ENCODE peak calls at places on chromosome 1, in four cellular contexts. E is kidney, Z is caudate nucleus, N is DND-41. F is an unnamed sample.

GRCh38 chr1:9397984-9398526 is 105.4 kb downstream of the SPSB1 start:
- DNase-seq in Z (no peak), E (no peak), N (peak; percentile 88), F (no peak)

GRCh38 chr1:58779837-58780585 is 3.8 kb downstream of the JUN start:
- DNase-seq in Z (no peak), N (no peak), E (no peak), F (no peak)

GRCh38 chr1:47323475-47324105 is 9.6 kb upstream of the STIL start:
- DNase-seq in Z (no peak), E (no peak), N (no peak), F (no peak)

GRCh38 chr1:102941364-102941947 is 166.9 kb downstream of the COL11A1 start:
- DNase-seq in N (no peak), E (no peak), Z (no peak), F (no peak)

GRCh38 chr1:19208710-19209438 is 1.2 kb downstream of the UBR4 start:
- DNase-seq in N (no peak), E (no peak), Z (no peak), F (no peak)

GRCh38 chr1:178693368-178693767 is 31.7 kb upstream of the RALGPS2 start:
- DNase-seq in N (no peak), E (no peak), Z (no peak), F (no peak)

GRCh38 chr1:41481109-41481775 is 3.2 kb downstream of the EDN2 start:
- DNase-seq in N (no peak), Z (no peak), E (peak; percentile 72), F (no peak)

GRCh38 chr1:192952646-192953045 is 106.5 kb downstream of the UCHL5 start:
- DNase-seq in E (no peak), N (no peak), Z (no peak), F (no peak)

GRCh38 chr1:205442051-205442721 is 13.7 kb downstream of the BLACAT1 start:
- DNase-seq in E (peak; percentile 88), Z (no peak), N (no peak), F (no peak)

GRCh38 chr1:93607814-93608187 is 73.8 kb downstream of the BCAR3 start:
- DNase-seq in Z (no peak), N (no peak), E (no peak), F (no peak)

GRCh38 chr1:204377800-204378608 is 18.3 kb upstream of the PLEKHA6 start:
- DNase-seq in N (no peak), Z (no peak), E (peak; percentile 79), F (no peak)

GRCh38 chr1:235901461-235901860 is 34.8 kb upstream of the LYST start:
- DNase-seq in N (no peak), E (no peak), Z (no peak), F (no peak)

GRCh38 chr1:218983848-218984247 is 189.8 kb upstream of the LYPLAL1 start:
- DNase-seq in Z (no peak), N (peak; percentile 15), E (no peak), F (no peak)

GRCh38 chr1:4108341-4108740 is 208.3 kb upstream of the C1orf174 start:
- DNase-seq in E (no peak), Z (no peak), N (no peak), F (no peak)

GRCh38 chr1:91736146-91736998 is 149.6 kb downstream of the TGFBR3 start:
- DNase-seq in E (no peak), N (no peak), Z (no peak), F (no peak)
- H3K27ac ChIP-seq in E (peak overlapping the region; percentile 90), N (no peak overlapping the region), Z (no peak overlapping the region), F (no peak overlapping the region)

GRCh38 chr1:239255628-239256160 is 130.7 kb upstream of the CHRM3 start:
- DNase-seq in E (peak; percentile 68), N (no peak), Z (no peak), F (no peak)

GRCh38 chr1:239250353-239251035 is 135.9 kb upstream of the CHRM3 start:
- DNase-seq in E (no peak), N (no peak), Z (no peak), F (no peak)

GRCh38 chr1:239247299-239247698 is 139.1 kb upstream of the CHRM3 start:
- DNase-seq in N (no peak), Z (no peak), E (no peak), F (no peak)

GRCh38 chr1:239253032-239253431 is 133.3 kb upstream of the CHRM3 start:
- DNase-seq in Z (no peak), N (no peak), E (no peak), F (no peak)
- H3K27ac ChIP-seq in Z (no peak overlapping the region), N (no peak overlapping the region), E (no peak overlapping the region), F (no peak overlapping the region)

GRCh38 chr1:67966001-67966665 is 84.3 kb downstream of the DIRAS3 start:
- DNase-seq in Z (no peak), N (no peak), E (no peak), F (no peak)

GRCh38 chr1:67973061-67973460 is 77.4 kb downstream of the DIRAS3 start:
- DNase-seq in N (no peak), Z (no peak), E (no peak), F (no peak)

GRCh38 chr1:67966666-67967009 is 83.8 kb downstream of the DIRAS3 start:
- DNase-seq in Z (no peak), N (no peak), E (no peak), F (no peak)

GRCh38 chr1:67969446-67969845 is 81.0 kb downstream of the DIRAS3 start:
- DNase-seq in N (no peak), Z (no peak), E (no peak), F (no peak)

DNA sequence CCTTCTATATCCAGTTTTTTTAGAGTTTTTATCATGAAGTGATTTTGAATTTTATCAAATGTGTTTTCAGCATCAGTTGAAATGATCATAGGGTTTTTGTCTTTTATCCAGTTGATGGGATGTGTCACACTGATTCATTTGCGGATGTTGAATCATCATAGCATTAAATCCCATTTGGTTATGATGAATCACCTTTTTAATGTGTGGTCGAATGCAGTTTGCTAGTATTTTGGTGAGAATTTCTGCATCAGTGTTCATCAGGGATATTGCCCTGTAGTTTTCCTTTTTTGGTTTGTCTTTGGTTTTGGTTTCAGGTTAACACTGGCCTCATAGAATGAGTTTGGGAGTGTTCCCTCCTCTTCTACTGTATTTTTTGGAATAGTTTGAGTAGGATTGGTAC is 80.3 kb downstream of the DIRAS3 start:
- DNase-seq in E (no peak), N (no peak), Z (no peak), F (no peak)
- H3K27ac ChIP-seq in E (no peak overlapping the region), N (no peak overlapping the region), Z (no peak overlapping the region), F (no peak overlapping the region)

GRCh38 chr1:221849110-221849509 is 107.2 kb upstream of the DUSP10 start:
- DNase-seq in E (no peak), Z (no peak), N (no peak), F (no peak)
- H3K27ac ChIP-seq in E (no peak overlapping the region), Z (no peak overlapping the region), N (no peak overlapping the region), F (no peak overlapping the region)

DNA sequence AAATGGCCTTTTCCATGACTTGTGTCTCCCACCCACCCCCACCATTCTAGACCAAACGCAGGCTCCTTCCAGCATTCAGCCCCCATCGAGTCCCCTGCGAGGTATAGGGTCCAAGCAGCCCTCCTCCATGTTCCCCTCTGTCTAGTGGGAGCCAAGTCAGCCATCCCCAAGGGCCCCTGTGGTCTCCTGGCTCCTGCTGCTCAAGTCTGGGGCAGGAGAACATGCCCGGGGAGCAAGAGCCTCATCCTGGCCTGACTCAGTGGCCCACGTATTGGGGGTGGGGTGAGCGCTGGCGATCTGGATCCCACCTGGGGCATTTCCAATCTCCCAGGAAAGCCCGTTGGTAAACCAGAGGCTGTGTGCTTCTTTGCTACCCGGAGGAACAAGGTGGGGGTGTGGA is 4.1 kb upstream of the PRDM16 start:
- DNase-seq in Z (no peak), E (peak; percentile 52), N (no peak), F (no peak)
- H3K27ac ChIP-seq in Z (no peak overlapping the region), E (peak overlapping the region; percentile 59), N (no peak overlapping the region), F (no peak overlapping the region)

GRCh38 chr1:18145851-18146618 is 38.4 kb downstream of the IGSF21 start:
- DNase-seq in Z (no peak), E (peak; percentile 32), N (no peak), F (no peak)

GRCh38 chr1:18144062-18144461 is 36.5 kb downstream of the IGSF21 start:
- DNase-seq in E (no peak), Z (no peak), N (no peak), F (no peak)

GRCh38 chr1:18146886-18147285 is 39.3 kb downstream of the IGSF21 start:
- DNase-seq in E (no peak), Z (no peak), N (no peak), F (no peak)

GRCh38 chr1:18142969-18143368 is 35.4 kb downstream of the IGSF21 start:
- DNase-seq in Z (no peak), E (no peak), N (no peak), F (no peak)

DNA sequence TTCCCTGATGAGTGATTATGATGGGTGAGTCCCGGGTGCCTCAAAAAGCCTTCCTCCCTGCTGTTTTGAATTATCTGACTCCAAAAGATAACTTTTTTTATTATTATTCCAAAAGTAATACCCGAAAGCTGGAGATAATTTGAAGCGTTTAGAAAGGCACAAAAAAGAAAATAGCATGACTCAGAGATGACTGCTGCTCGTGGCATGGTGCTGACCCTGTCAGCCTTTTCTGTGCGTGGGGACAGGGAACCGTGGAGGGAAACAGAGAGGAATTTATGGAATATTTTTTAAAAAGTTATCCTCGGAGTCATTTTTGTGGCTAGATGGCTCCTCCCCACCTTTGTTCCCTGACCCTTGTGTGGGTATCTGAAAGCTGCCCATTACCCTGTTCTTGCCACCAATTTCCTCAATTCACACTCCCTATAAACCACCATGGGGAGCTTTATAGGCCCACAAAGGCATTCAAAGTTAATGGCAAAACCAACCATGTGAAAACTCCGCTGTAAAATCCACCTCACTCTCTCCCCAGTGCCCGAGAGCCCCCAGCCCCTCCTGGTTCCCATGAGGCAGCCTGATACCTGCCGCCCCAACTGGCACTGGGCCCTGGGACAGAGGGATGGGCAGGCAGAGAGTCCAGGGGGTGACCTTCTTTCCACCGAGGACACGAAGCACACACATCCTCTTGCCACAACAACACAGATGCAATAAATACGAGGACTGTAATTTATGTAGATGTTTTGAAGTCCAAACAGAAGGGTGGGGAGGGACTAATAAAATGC is 37.5 kb downstream of the IGSF21 start:
- DNase-seq in E (no peak), N (no peak), Z (no peak), F (no peak)
- H3K27ac ChIP-seq in E (no peak overlapping the region), N (no peak overlapping the region), Z (no peak overlapping the region), F (no peak overlapping the region)

GRCh38 chr1:15833069-15833679 is 14.3 kb upstream of the SPEN start:
- DNase-seq in E (peak; percentile 87), N (peak; percentile 86), Z (no peak), F (peak; percentile 27)
- H3K27ac ChIP-seq in E (no peak overlapping the region), N (peak overlapping the region; percentile 95), Z (peak overlapping the region; percentile 100), F (peak overlapping the region; percentile 99)

DNA sequence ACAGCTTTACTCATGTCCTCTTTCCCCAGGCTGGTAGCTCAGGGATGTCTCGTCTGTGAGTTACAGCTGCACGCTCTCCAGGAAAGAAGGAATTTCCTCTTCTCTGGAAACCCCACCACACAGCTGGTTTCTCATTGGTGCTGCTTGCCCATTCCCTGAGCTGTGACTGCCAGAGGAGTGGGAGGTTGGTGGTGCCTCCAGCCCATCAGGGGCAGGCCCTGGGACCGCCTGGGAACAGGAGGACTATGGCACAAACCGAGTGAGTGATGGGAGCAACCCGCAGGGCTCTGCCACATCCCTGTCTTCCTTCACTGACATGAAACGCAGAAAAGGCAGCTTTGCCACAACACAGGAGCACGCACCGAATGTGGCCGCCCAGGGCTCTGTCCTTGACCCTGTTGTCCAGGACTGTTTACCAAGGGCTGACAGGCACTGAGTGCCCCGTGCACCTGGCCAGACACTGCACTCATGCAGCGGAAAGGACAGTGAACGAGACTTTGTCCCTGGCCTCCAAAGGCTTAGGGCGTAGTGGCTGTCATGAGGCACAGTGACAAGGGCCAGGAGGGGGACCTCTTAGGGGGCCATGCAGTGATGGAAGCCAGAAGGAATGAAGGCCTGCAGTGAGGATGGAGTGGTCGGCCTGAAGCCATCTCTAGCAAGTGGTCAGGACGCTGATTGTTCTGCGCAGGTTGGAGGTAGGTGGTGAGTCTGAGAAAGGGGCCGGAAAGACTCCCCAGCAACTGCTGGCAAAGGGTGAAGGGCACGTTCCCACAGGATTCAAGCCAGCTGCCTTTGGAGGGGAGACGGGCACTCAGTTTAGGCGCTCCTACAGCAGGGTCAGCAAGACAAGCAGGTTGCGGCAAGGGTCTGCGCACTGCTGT is 1.7 kb upstream of the CCNL2 start:
- DNase-seq in N (no peak), Z (no peak), E (no peak), F (no peak)
- H3K27ac ChIP-seq in N (peak overlapping the region; percentile 87), Z (no peak overlapping the region), E (no peak overlapping the region), F (peak overlapping the region; percentile 81)